ENCODE peak calls at places on chromosomes 3 and 15, in ten cellular contexts. K, V, Z, I, E, M, N, B, R and S are unnamed samples.

GRCh38 chr15:77599899-77600298 is 32.8 kb downstream of the LINGO1 start:
- DNase-seq in B (peak), K (peak), Z (no peak), E (no peak), I (peak), M (peak), R (no peak), N (peak), V (no peak), S (peak)

GRCh38 chr15:60326824-60327654 is 70.7 kb downstream of the ANXA2 start:
- DNase-seq in Z (peak), V (no peak), N (peak), R (no peak), I (no peak), M (no peak), E (no peak), B (peak), K (no peak), S (peak)

GRCh38 chr15:60580650-60581415 is 101.9 kb upstream of the ICE2 start:
- DNase-seq in V (no peak), M (no peak), E (no peak), K (no peak), R (no peak), Z (no peak), I (no peak), B (no peak), N (no peak), S (no peak)

GRCh38 chr3:45507820-45508317 is 86.7 kb upstream of the LIMD1 start:
- DNase-seq in I (no peak), V (no peak), K (no peak), B (peak), M (peak), R (no peak), N (no peak), Z (peak), E (no peak), S (peak)

GRCh38 chr15:33310481-33311311 is at the start of gene RYR3:
- DNase-seq in V (no peak), I (no peak), E (peak), N (no peak), R (no peak), B (peak), K (no peak), M (peak), Z (peak), S (peak)

GRCh38 chr3:11272913-11273574 is 847 bp downstream of the ATG7 start:
- DNase-seq in R (no peak), K (no peak), I (no peak), M (no peak), V (no peak), Z (no peak), B (no peak), N (no peak), E (no peak), S (no peak)

GRCh38 chr3:69330891-69331400 is 54.9 kb downstream of the FRMD4B start:
- DNase-seq in I (no peak), K (no peak), E (peak), B (no peak), Z (no peak), N (no peak), M (no peak), R (no peak), V (no peak), S (no peak)

GRCh38 chr3:123571264-123571972 is 13.4 kb downstream of the HACD2 start:
- DNase-seq in K (no peak), V (no peak), B (no peak), Z (no peak), I (no peak), N (no peak), E (no peak), M (no peak), R (no peak), S (peak)

GRCh38 chr3:34364345-34364744 is 565.9 kb downstream of the PDCD6IP start:
- DNase-seq in M (no peak), N (peak), B (no peak), V (no peak), E (no peak), Z (no peak), K (no peak), I (no peak), R (peak), S (no peak)

GRCh38 chr3:107643038-107643883 is 120.5 kb downstream of the BBX start:
- DNase-seq in M (no peak), Z (no peak), N (peak), E (no peak), I (no peak), B (no peak), K (no peak), V (no peak), R (no peak), S (peak)

GRCh38 chr3:43390255-43390588 is 103.9 kb downstream of the SNRK start:
- DNase-seq in Z (no peak), I (no peak), V (no peak), K (no peak), N (no peak), M (no peak), E (no peak), B (no peak), R (no peak), S (no peak)

GRCh38 chr3:111750278-111750884 is 108.7 kb upstream of the PHLDB2 start:
- DNase-seq in K (no peak), B (no peak), N (peak), M (no peak), Z (no peak), I (no peak), E (no peak), R (no peak), V (no peak), S (no peak)

GRCh38 chr3:12286927-12287726 is 1.7 kb upstream of the PPARG start:
- DNase-seq in Z (peak), K (no peak), B (peak), M (peak), I (peak), V (no peak), E (peak), R (no peak), N (no peak), S (peak)

GRCh38 chr3:172675371-172676193 is 35.3 kb downstream of the NCEH1 start:
- DNase-seq in B (no peak), E (no peak), I (no peak), R (no peak), V (no peak), K (no peak), N (peak), Z (peak), M (no peak), S (peak)

GRCh38 chr3:138081371-138082084 is 33.9 kb downstream of the DZIP1L start:
- DNase-seq in R (no peak), E (no peak), Z (no peak), K (no peak), I (no peak), M (no peak), N (peak), B (no peak), V (no peak), S (no peak)

GRCh38 chr3:156207802-156208685 is 87.7 kb downstream of the KCNAB1 start:
- DNase-seq in V (no peak), B (no peak), Z (no peak), I (no peak), M (no peak), R (no peak), N (no peak), E (no peak), K (no peak), S (no peak)

GRCh38 chr3:14550651-14551611 is 10.8 kb upstream of the GRIP2 start:
- DNase-seq in E (no peak), N (no peak), B (peak), Z (no peak), V (no peak), M (no peak), K (no peak), I (no peak), R (peak), S (no peak)

GRCh38 chr3:159458982-159459381 is 529.7 kb upstream of the IL12A start:
- DNase-seq in I (no peak), N (no peak), R (no peak), K (no peak), Z (no peak), M (no peak), V (no peak), B (no peak), E (no peak), S (no peak)

GRCh38 chr3:185613016-185613415 is 26.9 kb downstream of the SENP2 start:
- DNase-seq in R (no peak), Z (no peak), I (no peak), K (no peak), E (no peak), M (no peak), N (no peak), V (no peak), B (no peak), S (no peak)

GRCh38 chr15:58793862-58794261 is 22.8 kb downstream of the MINDY2 start:
- DNase-seq in B (no peak), M (no peak), I (no peak), K (no peak), V (no peak), Z (peak), E (no peak), R (peak), N (peak), S (no peak)

GRCh38 chr3:156641261-156641975 is 33.0 kb upstream of the TIPARP start:
- DNase-seq in V (no peak), R (no peak), I (no peak), B (no peak), N (no peak), K (no peak), Z (no peak), M (no peak), E (no peak), S (no peak)

GRCh38 chr3:79597719-79598118 is 170.1 kb downstream of the ROBO1 start:
- DNase-seq in M (no peak), N (peak), E (no peak), I (no peak), K (no peak), B (no peak), R (no peak), Z (no peak), V (no peak), S (no peak)

GRCh38 chr3:56468184-56469106 is at the start of gene ERC2:
- DNase-seq in R (peak), K (peak), M (peak), E (peak), Z (peak), I (peak), N (peak), B (peak), V (peak), S (peak)

GRCh38 chr15:75656813-75657212 is 9.1 kb downstream of the SNX33 start:
- DNase-seq in V (no peak), R (no peak), E (no peak), K (no peak), I (no peak), B (no peak), M (no peak), N (no peak), Z (no peak), S (no peak)

GRCh38 chr3:125261031-125261430 is 48.5 kb upstream of the SLC12A8 start:
- DNase-seq in M (no peak), R (no peak), E (no peak), K (no peak), V (no peak), Z (no peak), N (no peak), B (no peak), I (no peak), S (no peak)

GRCh38 chr3:134652409-134652831 is 1.6 kb upstream of the KY start:
- DNase-seq in B (no peak), E (peak), R (no peak), V (no peak), M (no peak), Z (no peak), K (no peak), N (peak), I (no peak), S (no peak)

GRCh38 chr3:134517796-134518195 is 31.9 kb downstream of the CEP63 start:
- DNase-seq in V (no peak), N (no peak), B (no peak), I (no peak), E (no peak), M (no peak), K (no peak), Z (no peak), R (no peak), S (no peak)

GRCh38 chr3:95343228-95343627 is 1280.4 kb downstream of the NSUN3 start:
- DNase-seq in N (no peak), B (no peak), Z (peak), V (no peak), E (no peak), R (no peak), I (peak), K (no peak), M (no peak), S (no peak)

GRCh38 chr15:101128191-101128590 is 123.7 kb downstream of the CHSY1 start:
- DNase-seq in V (peak), N (peak), M (no peak), B (no peak), I (no peak), E (peak), K (no peak), R (peak), Z (peak), S (peak)

GRCh38 chr3:12984023-12984823 is 89.0 kb downstream of the IQSEC1 start:
- DNase-seq in V (peak), R (no peak), B (peak), K (peak), N (peak), Z (peak), I (peak), E (peak), M (no peak), S (peak)

GRCh38 chr3:48155122-48155521 is 33.1 kb downstream of the CDC25A start:
- DNase-seq in K (peak), Z (peak), B (no peak), N (peak), I (no peak), M (no peak), V (no peak), E (no peak), R (peak), S (no peak)

GRCh38 chr15:60592386-60593339 is 113.7 kb upstream of the ICE2 start:
- DNase-seq in R (no peak), V (no peak), M (peak), B (peak), I (peak), N (peak), Z (peak), E (peak), K (peak), S (peak)

GRCh38 chr3:414063-414462 is 217.5 kb downstream of the CHL1 start:
- DNase-seq in V (no peak), I (no peak), K (peak), N (peak), M (no peak), B (no peak), R (no peak), Z (peak), E (no peak), S (no peak)

GRCh38 chr15:99476413-99477222 is 89.2 kb upstream of the MEF2A start:
- DNase-seq in E (peak), B (peak), K (peak), I (peak), R (peak), N (peak), V (peak), Z (peak), M (no peak), S (no peak)

GRCh38 chr3:169285057-169285990 is 378.2 kb downstream of the MECOM start:
- DNase-seq in N (no peak), M (no peak), E (no peak), I (no peak), Z (no peak), V (no peak), B (no peak), K (no peak), R (no peak), S (no peak)

GRCh38 chr3:188927971-188928370 is 243.8 kb upstream of the TPRG1 start:
- DNase-seq in E (no peak), B (no peak), Z (no peak), I (no peak), V (no peak), M (no peak), N (no peak), K (no peak), R (no peak), S (no peak)

GRCh38 chr15:71813723-71814470 is 3.5 kb downstream of the NR2E3 start:
- DNase-seq in B (no peak), K (no peak), V (no peak), Z (no peak), I (no peak), M (no peak), E (no peak), N (no peak), R (no peak), S (no peak)

GRCh38 chr3:177471733-177472480 is 274.6 kb upstream of the TBL1XR1 start:
- DNase-seq in R (no peak), K (no peak), I (no peak), B (no peak), V (no peak), N (no peak), Z (no peak), M (no peak), E (no peak), S (no peak)

GRCh38 chr15:25947336-25948080 is 84.4 kb upstream of the ATP10A start:
- DNase-seq in N (no peak), B (peak), K (no peak), E (no peak), R (no peak), M (peak), V (no peak), I (no peak), Z (peak), S (peak)

DNA sequence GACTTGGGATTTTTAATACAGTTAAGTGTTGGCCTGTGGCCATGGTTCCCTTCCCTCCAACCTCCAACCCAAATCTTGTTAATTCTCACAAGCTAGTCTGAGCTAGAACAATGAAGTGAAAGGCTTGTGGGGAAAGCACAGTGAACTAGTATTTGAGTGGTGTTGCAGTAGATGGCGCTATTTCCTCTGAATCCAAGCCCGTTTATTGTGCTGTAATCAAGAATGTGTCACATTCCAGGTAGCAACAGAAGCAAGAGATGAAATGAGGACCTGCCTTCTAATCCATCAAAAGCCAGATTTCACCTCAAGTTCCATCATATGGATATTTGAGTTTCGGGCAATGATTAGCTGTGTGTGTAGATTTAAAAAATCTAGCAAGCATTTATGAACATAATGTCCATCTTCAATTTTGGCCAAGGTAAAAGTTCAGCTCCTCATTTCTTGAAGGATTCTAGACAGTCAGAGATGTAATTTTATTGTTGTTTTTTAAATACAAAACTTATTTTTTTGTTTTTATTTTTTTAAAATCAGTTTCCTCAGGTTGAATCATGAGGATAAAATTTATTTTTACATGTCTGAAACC is 160.7 kb downstream of the SQOR start:
- DNase-seq in I (peak), Z (peak), K (no peak), B (peak), V (no peak), E (no peak), R (peak), N (peak), M (no peak), S (peak)
- TF ChIP-seq CTCF in I (peak), Z (peak), K (peak), B (peak), V (peak), E (peak), R (peak), N (peak), M (peak), S (peak)

GRCh38 chr3:58994746-58995330 is 55.0 kb downstream of the CFAP20DC start:
- DNase-seq in E (no peak), R (peak), I (peak), V (peak), N (peak), B (peak), M (peak), Z (peak), K (peak), S (peak)
- TF ChIP-seq CTCF in E (peak), R (peak), I (peak), V (peak), N (peak), B (peak), M (peak), Z (peak), K (peak), S (peak)

GRCh38 chr3:119497824-119498187 is 541 bp upstream of the TIMMDC1 start:
- DNase-seq in E (no peak), Z (peak), K (peak), V (no peak), M (no peak), I (peak), R (no peak), N (peak), B (no peak), S (peak)

GRCh38 chr3:119494597-119494996 is 3.8 kb upstream of the TIMMDC1 start:
- DNase-seq in I (no peak), E (no peak), K (peak), V (no peak), N (no peak), M (no peak), R (no peak), B (no peak), Z (no peak), S (no peak)

GRCh38 chr3:119490153-119490552 is 8.2 kb upstream of the TIMMDC1 start:
- DNase-seq in R (no peak), I (no peak), B (no peak), K (no peak), Z (no peak), E (no peak), N (no peak), M (no peak), V (no peak), S (no peak)

GRCh38 chr3:119492128-119492527 is 6.2 kb upstream of the TIMMDC1 start:
- DNase-seq in R (no peak), E (no peak), V (no peak), K (no peak), I (no peak), N (no peak), B (no peak), M (no peak), Z (no peak), S (no peak)

GRCh38 chr3:119492810-119493209 is 5.5 kb upstream of the TIMMDC1 start:
- DNase-seq in N (no peak), Z (no peak), V (no peak), M (no peak), B (no peak), R (no peak), E (no peak), K (no peak), I (no peak), S (no peak)
- TF ChIP-seq CTCF in N (no peak), Z (no peak), V (no peak), M (no peak), B (no peak), R (no peak), E (no peak), K (no peak), I (no peak), S (no peak)

DNA sequence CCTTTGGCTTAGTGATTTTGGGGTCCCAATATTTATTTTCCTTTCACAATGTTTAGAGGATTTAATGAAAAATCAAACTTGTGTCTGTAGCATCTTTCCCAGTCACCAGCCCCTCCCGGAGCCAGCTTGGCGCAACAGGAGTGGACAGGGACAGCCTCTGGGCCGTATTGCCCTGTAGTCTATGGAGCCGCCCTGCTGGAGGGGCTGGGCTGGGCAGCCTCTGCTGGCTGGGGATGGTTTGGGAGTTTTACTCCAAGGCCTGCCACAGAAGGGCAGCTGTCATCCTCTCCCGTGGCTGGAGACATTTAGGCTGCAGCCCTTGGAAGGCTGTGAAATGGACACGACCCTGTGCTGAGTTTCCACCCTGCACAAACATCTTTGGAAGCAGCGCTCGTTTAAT is 89.4 kb upstream of the RGMA start:
- DNase-seq in I (no peak), N (no peak), E (no peak), V (no peak), Z (no peak), R (no peak), B (no peak), K (no peak), M (no peak), S (peak)
- TF ChIP-seq CTCF in I (no peak), N (no peak), E (no peak), V (no peak), Z (no peak), R (no peak), B (no peak), K (no peak), M (no peak), S (peak)

GRCh38 chr3:54989023-54989380 is 61.1 kb upstream of the LRTM1 start:
- DNase-seq in I (no peak), E (no peak), B (no peak), R (no peak), M (no peak), N (no peak), Z (no peak), V (no peak), K (no peak), S (no peak)
- TF ChIP-seq CTCF in I (no peak), E (no peak), B (no peak), R (no peak), M (no peak), N (no peak), Z (no peak), V (no peak), K (no peak), S (no peak)